ENCODE peak calls at places on chromosome 5, in ten cellular contexts. W is PC-3; S is AG09319; I is H9; C is kidney epithelial cell; R is fibroblast of the aortic adventitia; X is fibroblast of lung; Z is fibroblast of mammary gland; T is AG10803; B is CD4-positive, alpha-beta T cell. G is an unnamed sample.

GRCh38 chr5:122192883-122193496 is 63.6 kb downstream of the ZNF474 start:
- DNase-seq in X (peak; percentile 58), W (peak; percentile 65), C (peak; percentile 41), I (no peak), T (peak; percentile 74), B (no peak), S (no peak), R (peak; percentile 84), Z (peak; percentile 75), G (peak; percentile 82)

GRCh38 chr5:150619359-150620230 is 20.9 kb upstream of the SYNPO start:
- DNase-seq in R (no peak), Z (peak; percentile 69), I (no peak), C (no peak), W (no peak), X (peak; percentile 92), T (peak; percentile 76), S (no peak), B (no peak), G (peak; percentile 55)

GRCh38 chr5:96439477-96440184 is 6.6 kb upstream of the PCSK1 start:
- DNase-seq in S (no peak), B (no peak), W (peak; percentile 2), C (no peak), X (no peak), I (no peak), T (no peak), Z (peak; percentile 17), R (peak; percentile 13), G (peak; percentile 8)

GRCh38 chr5:146130440-146131045 is 25.2 kb upstream of the PLAC8L1 start:
- DNase-seq in T (peak; percentile 61), W (peak; percentile 56), B (no peak), I (no peak), X (peak; percentile 27), Z (peak; percentile 52), R (peak; percentile 73), S (no peak), C (peak; percentile 14), G (peak; percentile 58)

GRCh38 chr5:92371171-92371888 is 988.2 kb upstream of the ARRDC3 start:
- DNase-seq in S (no peak), X (no peak), W (no peak), T (no peak), B (no peak), R (no peak), I (no peak), Z (no peak), C (no peak), G (no peak)

GRCh38 chr5:9712506-9713285 is 82.5 kb upstream of the TAS2R1 start:
- DNase-seq in Z (peak; percentile 6), I (no peak), C (peak; percentile 2), X (peak; percentile 86), B (no peak), W (peak; percentile 95), S (peak; percentile 69), R (peak; percentile 79), T (peak; percentile 95), G (peak; percentile 62)

GRCh38 chr5:95858023-95858461 is 35.5 kb upstream of the GLRX start:
- DNase-seq in I (no peak), X (peak; percentile 98), B (no peak), C (no peak), R (peak; percentile 99), S (no peak), W (no peak), Z (peak; percentile 97), T (peak; percentile 95), G (peak; percentile 95)

GRCh38 chr5:7673658-7674057 is 177.3 kb downstream of the CFAP90 start:
- DNase-seq in T (no peak), C (no peak), S (no peak), R (no peak), B (no peak), Z (no peak), X (peak; percentile 29), W (no peak), I (no peak), G (no peak)

GRCh38 chr5:108728566-108729305 is 19.0 kb upstream of the FER start:
- DNase-seq in X (no peak), I (no peak), Z (no peak), W (no peak), R (no peak), T (no peak), S (no peak), B (peak; percentile 41), C (no peak), G (peak; percentile 33)

GRCh38 chr5:91528831-91529230 is 145.7 kb upstream of the ARRDC3 start:
- DNase-seq in R (no peak), C (no peak), X (no peak), Z (no peak), I (no peak), W (no peak), B (no peak), T (no peak), S (no peak), G (no peak)

GRCh38 chr5:83559141-83559785 is 87.7 kb downstream of the VCAN start:
- DNase-seq in R (no peak), T (no peak), C (peak; percentile 42), B (no peak), X (peak; percentile 63), I (no peak), S (no peak), Z (no peak), W (no peak), G (no peak)

GRCh38 chr5:159339451-159339850 is 9.2 kb upstream of the IL12B start:
- DNase-seq in B (no peak), C (peak; percentile 4), T (no peak), W (peak; percentile 43), X (no peak), I (no peak), R (no peak), Z (no peak), S (no peak), G (no peak)

GRCh38 chr5:160175438-160176218 is 53.7 kb upstream of the FABP6 start:
- DNase-seq in T (peak; percentile 33), W (no peak), R (no peak), B (no peak), C (no peak), S (no peak), Z (peak; percentile 27), X (peak; percentile 60), I (no peak), G (peak; percentile 46)

GRCh38 chr5:43281840-43282658 is 31.2 kb downstream of the HMGCS1 start:
- DNase-seq in Z (peak; percentile 46), R (peak; percentile 49), B (no peak), T (no peak), C (no peak), I (no peak), X (peak; percentile 27), W (peak; percentile 91), S (no peak), G (peak; percentile 49)

GRCh38 chr5:171427318-171428167 is 8.1 kb downstream of the FGF18 start:
- DNase-seq in Z (no peak), B (no peak), C (no peak), W (no peak), R (no peak), T (no peak), S (no peak), I (peak; percentile 17), X (no peak), G (peak; percentile 39)

GRCh38 chr5:11681796-11682195 is 222.4 kb downstream of the CTNND2 start:
- DNase-seq in I (no peak), X (no peak), S (no peak), R (no peak), B (no peak), Z (no peak), W (no peak), T (no peak), C (no peak), G (no peak)
- TF ChIP-seq CTCF in I (no peak), X (no peak), S (no peak), R (no peak), B (no peak), Z (no peak), W (no peak), T (no peak), C (no peak), G (no peak)

GRCh38 chr5:119411291-119411934 is 40.9 kb upstream of the HSD17B4 start:
- DNase-seq in S (no peak), I (no peak), C (no peak), W (peak; percentile 70), B (no peak), X (peak; percentile 77), T (peak; percentile 54), Z (peak; percentile 71), R (peak; percentile 89), G (peak; percentile 89)

GRCh38 chr5:119410448-119411170 is 41.7 kb upstream of the HSD17B4 start:
- DNase-seq in S (no peak), W (no peak), I (no peak), T (peak; percentile 66), B (no peak), Z (peak; percentile 14), X (no peak), R (peak; percentile 73), C (no peak), G (no peak)

GRCh38 chr5:119406551-119406950 is 45.7 kb upstream of the HSD17B4 start:
- DNase-seq in B (no peak), T (no peak), X (no peak), I (no peak), S (no peak), C (no peak), W (no peak), Z (no peak), R (no peak), G (no peak)

GRCh38 chr5:119411935-119412623 is 40.2 kb upstream of the HSD17B4 start:
- DNase-seq in W (peak; percentile 78), I (peak; percentile 71), C (no peak), Z (peak; percentile 81), B (peak; percentile 45), X (peak; percentile 57), T (peak; percentile 71), S (no peak), R (peak; percentile 89), G (peak; percentile 90)

GRCh38 chr5:119409235-119409815 is 43.0 kb upstream of the HSD17B4 start:
- DNase-seq in W (no peak), C (no peak), Z (no peak), X (no peak), R (no peak), I (no peak), B (no peak), T (no peak), S (no peak), G (no peak)
- TF ChIP-seq CTCF in W (peak; percentile 17), C (peak; percentile 10), Z (no peak), X (no peak), R (no peak), I (no peak), B (peak; percentile 26), T (peak; percentile 3), S (no peak), G (no peak)

DNA sequence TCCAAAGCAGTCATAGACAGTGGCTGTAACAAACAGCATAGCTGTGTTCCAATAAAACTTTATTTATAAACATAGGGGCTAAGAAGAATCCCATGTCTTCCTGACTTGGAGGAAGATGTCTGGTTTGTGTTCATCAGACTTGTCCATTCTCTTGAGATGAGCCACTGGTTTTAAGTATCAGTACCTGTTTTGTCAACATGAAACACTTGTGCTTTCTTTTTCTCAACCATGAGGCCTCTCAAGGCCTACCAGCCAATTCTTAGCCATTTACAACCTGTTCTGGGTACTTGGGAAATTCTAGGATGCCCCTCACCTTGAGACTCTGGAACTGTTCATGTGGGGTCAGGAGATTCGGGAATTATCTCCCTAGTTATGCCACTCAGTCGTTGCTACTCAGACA is 154.3 kb upstream of the PPP1R2B start:
- DNase-seq in X (no peak), R (no peak), Z (no peak), C (no peak), W (no peak), B (no peak), S (no peak), T (no peak), I (no peak), G (no peak)
- TF ChIP-seq CTCF in X (no peak), R (no peak), Z (no peak), C (no peak), W (no peak), B (no peak), S (no peak), T (no peak), I (no peak), G (no peak)

GRCh38 chr5:11062379-11062778 is 301.3 kb upstream of the DAP start:
- DNase-seq in C (no peak), W (peak; percentile 38), I (no peak), T (peak; percentile 1), R (no peak), Z (no peak), X (peak; percentile 66), B (no peak), S (no peak), G (no peak)
- TF ChIP-seq CTCF in C (peak; percentile 3), W (peak; percentile 36), I (peak; percentile 21), T (no peak), R (no peak), Z (no peak), X (no peak), B (no peak), S (no peak), G (no peak)

G was measured in cardiac fibroblast.